ENCODE peak calls at places on chromosomes 5 and 9, in ten cellular contexts. One of them, this sample, is unnamed. For H3K36me3 and H3K4me1, the result is how much of the 10 kb centered on the place peaks cover.

GRCh38 chr5:56359809-56360685 is 126.9 kb upstream of the ANKRD55 start:
- DNase-seq in psoas muscle: no peak
- DNase-seq in MM.1S: no peak
- DNase-seq in neural progenitor cell: no peak
- DNase-seq in mesendoderm: no peak
- DNase-seq in gastrocnemius medialis: no peak
- DNase-seq in endodermal cell: no peak
- DNase-seq in ovary: no peak
- DNase-seq in stomach: no peak
- DNase-seq in GM23248: no peak
- DNase-seq in this sample: no peak

GRCh38 chr9:12923472-12924009 is 148.7 kb downstream of the LURAP1L start:
- DNase-seq in gastrocnemius medialis: peak
- DNase-seq in neural progenitor cell: no peak
- DNase-seq in endodermal cell: no peak
- DNase-seq in ovary: no peak
- DNase-seq in mesendoderm: no peak
- DNase-seq in MM.1S: no peak
- DNase-seq in psoas muscle: no peak
- DNase-seq in stomach: no peak
- DNase-seq in GM23248: peak
- DNase-seq in this sample: no peak

GRCh38 chr9:4035809-4036208 is 264.1 kb downstream of the GLIS3 start:
- DNase-seq in mesendoderm: no peak
- DNase-seq in MM.1S: no peak
- DNase-seq in stomach: no peak
- DNase-seq in psoas muscle: no peak
- DNase-seq in endodermal cell: peak
- DNase-seq in ovary: no peak
- DNase-seq in gastrocnemius medialis: no peak
- DNase-seq in neural progenitor cell: no peak
- DNase-seq in GM23248: no peak
- DNase-seq in this sample: peak

GRCh38 chr9:17135578-17135904 is 701 bp downstream of the CNTLN start:
- DNase-seq in gastrocnemius medialis: peak
- DNase-seq in stomach: no peak
- DNase-seq in neural progenitor cell: no peak
- DNase-seq in MM.1S: peak
- DNase-seq in psoas muscle: no peak
- DNase-seq in ovary: peak
- DNase-seq in mesendoderm: peak
- DNase-seq in GM23248: no peak
- DNase-seq in endodermal cell: no peak
- DNase-seq in this sample: no peak

GRCh38 chr9:100595391-100596199 is 17.7 kb downstream of the CAVIN4 start:
- DNase-seq in GM23248: peak
- DNase-seq in psoas muscle: no peak
- DNase-seq in neural progenitor cell: peak
- DNase-seq in mesendoderm: peak
- DNase-seq in gastrocnemius medialis: no peak
- DNase-seq in MM.1S: peak
- DNase-seq in ovary: no peak
- DNase-seq in endodermal cell: peak
- DNase-seq in stomach: no peak
- DNase-seq in this sample: peak

GRCh38 chr9:76404401-76404800 is 10.2 kb upstream of the RFK start:
- DNase-seq in stomach: no peak
- DNase-seq in psoas muscle: no peak
- DNase-seq in MM.1S: no peak
- DNase-seq in endodermal cell: no peak
- DNase-seq in neural progenitor cell: no peak
- DNase-seq in GM23248: no peak
- DNase-seq in ovary: no peak
- DNase-seq in mesendoderm: no peak
- DNase-seq in gastrocnemius medialis: no peak
- DNase-seq in this sample: no peak

GRCh38 chr5:179819296-179820126 is 1.2 kb upstream of the SQSTM1 start:
- DNase-seq in neural progenitor cell: peak
- DNase-seq in ovary: peak
- DNase-seq in stomach: peak
- DNase-seq in GM23248: peak
- DNase-seq in mesendoderm: peak
- DNase-seq in MM.1S: peak
- DNase-seq in endodermal cell: peak
- DNase-seq in psoas muscle: peak
- DNase-seq in gastrocnemius medialis: peak
- DNase-seq in this sample: no peak

GRCh38 chr9:127531676-127532075 is 80.4 kb downstream of the LRSAM1 start:
- DNase-seq in stomach: no peak
- DNase-seq in gastrocnemius medialis: no peak
- DNase-seq in mesendoderm: peak
- DNase-seq in ovary: no peak
- DNase-seq in psoas muscle: no peak
- DNase-seq in MM.1S: no peak
- DNase-seq in neural progenitor cell: no peak
- DNase-seq in GM23248: no peak
- DNase-seq in endodermal cell: no peak
- DNase-seq in this sample: no peak

GRCh38 chr9:110912701-110913291 is 125.5 kb downstream of the LPAR1 start:
- DNase-seq in GM23248: no peak
- DNase-seq in ovary: no peak
- DNase-seq in endodermal cell: no peak
- DNase-seq in MM.1S: no peak
- DNase-seq in neural progenitor cell: no peak
- DNase-seq in mesendoderm: no peak
- DNase-seq in stomach: no peak
- DNase-seq in psoas muscle: no peak
- DNase-seq in gastrocnemius medialis: no peak
- DNase-seq in this sample: no peak

GRCh38 chr5:119411935-119412623 is 40.2 kb upstream of the HSD17B4 start:
- DNase-seq in gastrocnemius medialis: peak
- DNase-seq in ovary: peak
- DNase-seq in endodermal cell: peak
- DNase-seq in GM23248: peak
- DNase-seq in mesendoderm: peak
- DNase-seq in stomach: peak
- DNase-seq in neural progenitor cell: peak
- DNase-seq in MM.1S: peak
- DNase-seq in psoas muscle: peak
- DNase-seq in this sample: peak

GRCh38 chr5:157347301-157348048 is 81.6 kb downstream of the CYFIP2 start:
- DNase-seq in endodermal cell: no peak
- DNase-seq in MM.1S: no peak
- DNase-seq in neural progenitor cell: no peak
- DNase-seq in ovary: no peak
- DNase-seq in GM23248: no peak
- DNase-seq in psoas muscle: no peak
- DNase-seq in stomach: no peak
- DNase-seq in gastrocnemius medialis: no peak
- DNase-seq in mesendoderm: no peak
- DNase-seq in this sample: no peak
- H3K36me3 ChIP-seq in endodermal cell: under half
- H3K36me3 ChIP-seq in MM.1S: under half
- H3K36me3 ChIP-seq in neural progenitor cell: under half
- H3K36me3 ChIP-seq in ovary: under half
- H3K36me3 ChIP-seq in GM23248: under half
- H3K36me3 ChIP-seq in psoas muscle: under half
- H3K36me3 ChIP-seq in stomach: under half
- H3K36me3 ChIP-seq in gastrocnemius medialis: under half
- H3K36me3 ChIP-seq in mesendoderm: under half
- H3K36me3 ChIP-seq in this sample: under half

DNA sequence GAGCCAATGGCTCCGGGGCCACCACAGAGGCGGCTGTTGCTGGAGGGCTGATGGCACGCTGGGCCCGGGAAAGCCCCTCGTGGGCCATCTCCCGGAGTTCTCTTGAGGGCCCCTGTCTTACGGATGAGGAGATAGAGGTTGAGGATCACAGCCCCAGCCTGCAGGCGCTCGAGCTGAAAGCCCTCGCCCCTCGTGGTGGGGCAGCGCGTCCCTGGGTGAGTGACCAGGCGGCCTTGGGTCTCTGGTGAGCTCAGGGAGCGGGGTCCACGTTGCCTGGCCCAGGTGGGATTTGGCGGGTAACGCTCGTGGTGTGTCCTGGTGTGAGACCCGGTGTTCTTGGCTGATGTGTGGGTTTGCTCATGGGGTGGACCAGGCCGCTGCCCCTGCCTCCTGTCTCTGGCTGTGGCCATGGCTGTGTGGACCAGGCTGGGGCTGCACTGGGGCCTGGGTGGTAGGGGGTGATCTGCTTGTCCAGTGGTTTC is 38.9 kb downstream of the RXRA start:
- DNase-seq in neural progenitor cell: no peak
- DNase-seq in GM23248: no peak
- DNase-seq in mesendoderm: no peak
- DNase-seq in endodermal cell: no peak
- DNase-seq in psoas muscle: no peak
- DNase-seq in gastrocnemius medialis: no peak
- DNase-seq in stomach: no peak
- DNase-seq in MM.1S: no peak
- DNase-seq in ovary: no peak
- DNase-seq in this sample: no peak
- H3K4me1 ChIP-seq in neural progenitor cell: under half
- H3K4me1 ChIP-seq in GM23248: under half
- H3K4me1 ChIP-seq in mesendoderm: under half
- H3K4me1 ChIP-seq in endodermal cell: under half
- H3K4me1 ChIP-seq in psoas muscle: half or more
- H3K4me1 ChIP-seq in gastrocnemius medialis: half or more
- H3K4me1 ChIP-seq in stomach: half or more
- H3K4me1 ChIP-seq in MM.1S: under half
- H3K4me1 ChIP-seq in ovary: under half
- H3K4me1 ChIP-seq in this sample: under half

DNA sequence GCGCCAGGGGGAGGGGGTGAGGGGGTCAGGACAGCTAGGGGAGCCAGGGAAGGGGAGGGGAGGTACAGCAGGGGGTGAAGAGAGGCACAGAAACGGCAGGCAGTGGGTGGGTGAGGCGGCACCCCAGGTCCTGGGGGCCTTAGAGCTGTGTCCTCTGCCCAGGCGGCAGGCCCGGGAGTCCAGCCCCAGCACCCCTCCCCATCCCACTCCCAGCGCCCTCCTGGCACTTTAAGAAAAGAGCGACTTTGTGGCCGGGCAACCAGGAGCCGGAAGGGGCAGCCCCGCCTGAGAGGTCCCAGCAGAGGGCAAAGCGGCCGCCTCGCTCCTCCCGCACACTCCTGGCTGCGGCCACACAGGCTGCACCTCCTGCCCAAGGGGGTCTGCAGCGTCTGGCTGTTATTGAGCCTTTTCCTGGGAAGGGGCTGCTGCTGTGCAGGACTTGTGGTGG is 42.6 kb downstream of the NACC2 start:
- DNase-seq in psoas muscle: no peak
- DNase-seq in MM.1S: no peak
- DNase-seq in mesendoderm: no peak
- DNase-seq in endodermal cell: peak
- DNase-seq in gastrocnemius medialis: no peak
- DNase-seq in GM23248: peak
- DNase-seq in stomach: peak
- DNase-seq in neural progenitor cell: peak
- DNase-seq in ovary: no peak
- DNase-seq in this sample: no peak
- H3K4me3 ChIP-seq in psoas muscle: peak
- H3K4me3 ChIP-seq in MM.1S: no peak
- H3K4me3 ChIP-seq in mesendoderm: no peak
- H3K4me3 ChIP-seq in endodermal cell: peak
- H3K4me3 ChIP-seq in gastrocnemius medialis: peak
- H3K4me3 ChIP-seq in GM23248: peak
- H3K4me3 ChIP-seq in stomach: peak
- H3K4me3 ChIP-seq in neural progenitor cell: peak
- H3K4me3 ChIP-seq in ovary: peak
- H3K4me3 ChIP-seq in this sample: peak

GRCh38 chr9:15509931-15510788 is 610 bp downstream of the PSIP1 start:
- DNase-seq in psoas muscle: peak
- DNase-seq in MM.1S: peak
- DNase-seq in gastrocnemius medialis: no peak
- DNase-seq in endodermal cell: peak
- DNase-seq in mesendoderm: peak
- DNase-seq in neural progenitor cell: peak
- DNase-seq in stomach: peak
- DNase-seq in GM23248: peak
- DNase-seq in ovary: peak
- DNase-seq in this sample: peak

GRCh38 chr9:15510789-15511575 is at the start of gene PSIP1:
- DNase-seq in gastrocnemius medialis: peak
- DNase-seq in neural progenitor cell: peak
- DNase-seq in psoas muscle: peak
- DNase-seq in stomach: peak
- DNase-seq in mesendoderm: peak
- DNase-seq in MM.1S: peak
- DNase-seq in ovary: peak
- DNase-seq in endodermal cell: peak
- DNase-seq in GM23248: peak
- DNase-seq in this sample: peak

GRCh38 chr9:15501179-15501578 is 9.6 kb downstream of the PSIP1 start:
- DNase-seq in psoas muscle: no peak
- DNase-seq in gastrocnemius medialis: no peak
- DNase-seq in GM23248: no peak
- DNase-seq in MM.1S: no peak
- DNase-seq in endodermal cell: no peak
- DNase-seq in mesendoderm: no peak
- DNase-seq in stomach: no peak
- DNase-seq in ovary: no peak
- DNase-seq in neural progenitor cell: no peak
- DNase-seq in this sample: no peak

GRCh38 chr9:15501803-15502202 is 9.0 kb downstream of the PSIP1 start:
- DNase-seq in stomach: no peak
- DNase-seq in psoas muscle: no peak
- DNase-seq in endodermal cell: no peak
- DNase-seq in MM.1S: no peak
- DNase-seq in neural progenitor cell: no peak
- DNase-seq in gastrocnemius medialis: no peak
- DNase-seq in mesendoderm: no peak
- DNase-seq in GM23248: no peak
- DNase-seq in ovary: no peak
- DNase-seq in this sample: no peak

DNA sequence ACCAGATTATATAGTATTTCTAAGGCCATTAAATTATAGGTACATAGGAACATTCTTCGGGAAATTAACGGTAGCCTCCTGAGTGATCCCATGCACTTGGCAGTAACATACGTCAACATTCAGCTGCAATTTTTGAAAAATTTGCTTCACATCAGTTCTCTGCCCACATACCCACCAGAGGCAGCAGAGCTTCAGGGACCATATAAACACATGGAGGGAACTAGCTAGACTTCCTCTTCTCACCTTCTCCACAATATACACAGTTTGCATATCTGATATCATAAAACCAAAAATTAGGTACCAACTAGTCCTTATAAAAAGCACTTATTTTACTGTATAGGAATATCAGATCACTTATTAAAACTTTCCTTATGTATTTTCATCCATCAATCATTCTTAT is 4.8 kb downstream of the PSIP1 start:
- DNase-seq in MM.1S: no peak
- DNase-seq in neural progenitor cell: no peak
- DNase-seq in gastrocnemius medialis: no peak
- DNase-seq in GM23248: no peak
- DNase-seq in mesendoderm: no peak
- DNase-seq in psoas muscle: no peak
- DNase-seq in endodermal cell: no peak
- DNase-seq in stomach: no peak
- DNase-seq in ovary: no peak
- DNase-seq in this sample: no peak
- H3K36me3 ChIP-seq in MM.1S: under half
- H3K36me3 ChIP-seq in neural progenitor cell: half or more
- H3K36me3 ChIP-seq in gastrocnemius medialis: under half
- H3K36me3 ChIP-seq in GM23248: under half
- H3K36me3 ChIP-seq in mesendoderm: under half
- H3K36me3 ChIP-seq in psoas muscle: under half
- H3K36me3 ChIP-seq in endodermal cell: half or more
- H3K36me3 ChIP-seq in stomach: half or more
- H3K36me3 ChIP-seq in ovary: under half
- H3K36me3 ChIP-seq in this sample: half or more

This sample was measured in HAP-1.